ENCODE peak calls at places on chromosomes 2 and 18, in four cellular contexts. Z, T, A and P are unnamed samples.

GRCh38 chr2:102615620-102616436 is 3.5 kb upstream of the SLC9A2 start:
- DNase-seq in Z (no peak), T (peak), A (peak), P (peak)

GRCh38 chr2:132971310-132972061 is 301.5 kb upstream of the LYPD1 start:
- DNase-seq in Z (no peak), T (no peak), A (no peak), P (no peak)

GRCh38 chr2:17331636-17332035 is 186.6 kb downstream of the RAD51AP2 start:
- DNase-seq in Z (no peak), T (no peak), A (no peak), P (no peak)

GRCh38 chr2:14700753-14701152 is 68.2 kb downstream of the LRATD1 start:
- DNase-seq in Z (no peak), T (no peak), A (no peak), P (no peak)

GRCh38 chr2:209391776-209392401 is 32.0 kb upstream of the MAP2 start:
- DNase-seq in Z (no peak), T (no peak), A (no peak), P (no peak)

GRCh38 chr2:234026111-234026510 is 24.4 kb upstream of the SPP2 start:
- DNase-seq in Z (no peak), T (no peak), A (no peak), P (no peak)

GRCh38 chr18:51864219-51864965 is 475.6 kb upstream of the DCC start:
- DNase-seq in Z (no peak), T (no peak), A (no peak), P (no peak)

GRCh38 chr2:63078852-63079606 is 28.4 kb downstream of the OTX1 start:
- DNase-seq in Z (no peak), T (peak), A (no peak), P (peak)

GRCh38 chr2:38824906-38825305 is 46.9 kb downstream of the GEMIN6 start:
- DNase-seq in Z (no peak), T (no peak), A (no peak), P (no peak)

GRCh38 chr2:11572996-11573395 is 39.2 kb downstream of the GREB1 start:
- DNase-seq in Z (no peak), T (no peak), A (no peak), P (no peak)

GRCh38 chr2:220887271-220887870 is 684.7 kb downstream of the EPHA4 start:
- DNase-seq in Z (no peak), T (no peak), A (no peak), P (no peak)

GRCh38 chr2:237774811-237775553 is 23.6 kb upstream of the RBM44 start:
- DNase-seq in Z (no peak), T (peak), A (no peak), P (peak)

GRCh38 chr2:104025296-104025695 is 828.6 kb upstream of the POU3F3 start:
- DNase-seq in Z (no peak), T (no peak), A (no peak), P (no peak)

GRCh38 chr18:61662726-61663125 is 230.1 kb downstream of the RNF152 start:
- DNase-seq in Z (no peak), T (no peak), A (no peak), P (no peak)

GRCh38 chr18:58044370-58045264 is 591 bp downstream of the NEDD4L start:
- DNase-seq in Z (peak), T (peak), A (peak), P (peak)

GRCh38 chr2:238267884-238268680 is 20.3 kb downstream of the PER2 start:
- DNase-seq in Z (no peak), T (no peak), A (peak), P (no peak)

GRCh38 chr2:19231625-19232024 is 126.8 kb downstream of the OSR1 start:
- DNase-seq in Z (no peak), T (no peak), A (no peak), P (no peak)

GRCh38 chr2:19228092-19228670 is 130.2 kb downstream of the OSR1 start:
- DNase-seq in Z (no peak), T (no peak), A (no peak), P (no peak)

GRCh38 chr2:19225931-19226330 is 132.5 kb downstream of the OSR1 start:
- DNase-seq in Z (no peak), T (no peak), A (no peak), P (no peak)

GRCh38 chr2:19226871-19227270 is 131.6 kb downstream of the OSR1 start:
- DNase-seq in Z (no peak), T (no peak), A (no peak), P (no peak)

DNA sequence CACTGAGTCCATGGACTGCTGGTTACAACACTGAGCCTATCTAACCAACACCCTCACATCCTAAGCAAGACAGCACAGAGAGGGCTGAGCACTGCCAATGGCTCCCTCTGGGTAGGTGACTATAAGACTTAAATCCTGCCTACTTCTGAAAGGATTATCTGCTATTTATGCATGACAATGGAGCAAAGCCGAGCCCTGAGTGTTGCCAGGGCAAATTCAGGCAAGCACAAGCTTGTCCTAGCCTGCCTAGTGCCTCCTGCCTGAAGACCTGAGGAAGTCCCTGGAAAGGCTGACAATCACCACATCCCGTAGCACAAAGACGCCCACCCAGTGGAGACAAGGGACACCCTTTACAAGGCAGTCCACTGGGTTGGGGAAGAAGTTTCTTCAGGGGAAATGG is 129.7 kb downstream of the OSR1 start:
- DNase-seq in Z (no peak), T (no peak), A (no peak), P (no peak)
- TF ChIP-seq CTCF in Z (no peak), T (no peak), A (no peak), P (no peak)

DNA sequence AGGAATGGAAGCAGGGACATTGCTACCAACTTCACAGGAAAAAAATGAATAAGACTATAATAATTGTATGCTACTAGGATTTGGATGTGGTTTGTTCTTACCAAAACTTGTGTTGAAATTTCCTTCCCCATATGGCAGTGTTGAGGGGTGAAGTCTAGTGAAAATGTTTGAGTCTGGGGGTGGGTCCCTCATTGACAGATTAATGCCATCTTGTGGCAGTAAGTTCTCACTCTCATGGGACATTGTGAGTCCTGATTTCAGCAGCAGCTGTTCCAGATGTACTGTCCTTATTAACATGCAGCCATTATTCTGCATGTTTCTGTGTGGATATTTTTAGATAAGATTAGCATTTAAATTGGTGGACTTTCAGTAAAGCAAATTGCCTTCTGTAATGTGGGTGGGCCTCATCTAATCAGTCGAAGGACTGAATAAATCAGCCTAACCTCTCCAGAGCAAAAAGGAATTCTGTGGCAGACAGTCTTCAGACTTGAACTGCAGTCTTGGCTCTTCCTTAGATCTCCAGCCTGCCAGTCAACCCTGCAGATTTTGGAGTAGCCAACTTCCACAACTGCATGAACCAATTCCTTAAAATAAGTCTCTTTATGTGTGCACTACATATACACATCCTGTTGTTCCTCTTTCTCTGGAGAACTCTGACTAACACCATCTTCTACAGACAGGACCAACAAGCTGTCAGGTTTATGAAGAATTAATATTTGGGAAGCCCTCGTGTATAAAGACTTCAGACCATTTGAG is 138.6 kb upstream of the ZNF516 start:
- DNase-seq in Z (no peak), T (no peak), A (no peak), P (no peak)
- TF ChIP-seq CTCF in Z (no peak), T (no peak), A (no peak), P (no peak)

GRCh38 chr2:66559672-66560071 is 124.7 kb downstream of the MEIS1 start:
- DNase-seq in Z (no peak), T (no peak), A (no peak), P (no peak)

GRCh38 chr2:66550826-66551225 is 115.9 kb downstream of the MEIS1 start:
- DNase-seq in Z (no peak), T (no peak), A (no peak), P (no peak)

GRCh38 chr2:66553370-66553769 is 118.4 kb downstream of the MEIS1 start:
- DNase-seq in Z (no peak), T (no peak), A (peak), P (no peak)

GRCh38 chr2:66555511-66556324 is 120.8 kb downstream of the MEIS1 start:
- DNase-seq in Z (no peak), T (no peak), A (no peak), P (no peak)

DNA sequence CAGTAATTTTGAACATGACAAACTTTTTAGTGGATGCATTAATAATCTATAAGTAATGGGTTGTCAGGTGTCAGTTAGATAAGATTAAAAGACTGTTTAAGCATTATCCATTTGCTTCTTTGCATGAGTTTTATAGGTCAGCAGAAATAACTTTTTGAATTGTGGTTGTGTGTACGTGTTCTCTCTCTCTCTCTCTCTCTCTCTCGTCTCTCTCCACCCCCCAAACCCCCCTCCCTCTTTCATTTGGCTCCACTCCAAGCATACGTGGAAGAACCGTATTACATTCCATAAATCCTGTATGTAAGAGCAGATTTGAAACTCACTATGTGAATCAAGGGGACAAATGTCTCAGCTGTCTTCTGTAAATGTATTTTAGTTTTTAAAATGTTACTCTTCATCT is 120.2 kb downstream of the MEIS1 start:
- DNase-seq in Z (no peak), T (no peak), A (no peak), P (no peak)
- TF ChIP-seq CTCF in Z (no peak), T (no peak), A (no peak), P (no peak)

GRCh38 chr2:19850526-19851050 is 51.2 kb downstream of the TTC32 start:
- DNase-seq in Z (peak), T (no peak), A (no peak), P (no peak)

GRCh38 chr2:19850056-19850455 is 51.7 kb downstream of the TTC32 start:
- DNase-seq in Z (peak), T (no peak), A (no peak), P (no peak)

GRCh38 chr2:19848029-19848750 is 53.6 kb downstream of the TTC32 start:
- DNase-seq in Z (peak), T (no peak), A (no peak), P (no peak)

GRCh38 chr2:19848952-19849351 is 52.8 kb downstream of the TTC32 start:
- DNase-seq in Z (peak), T (no peak), A (no peak), P (no peak)

DNA sequence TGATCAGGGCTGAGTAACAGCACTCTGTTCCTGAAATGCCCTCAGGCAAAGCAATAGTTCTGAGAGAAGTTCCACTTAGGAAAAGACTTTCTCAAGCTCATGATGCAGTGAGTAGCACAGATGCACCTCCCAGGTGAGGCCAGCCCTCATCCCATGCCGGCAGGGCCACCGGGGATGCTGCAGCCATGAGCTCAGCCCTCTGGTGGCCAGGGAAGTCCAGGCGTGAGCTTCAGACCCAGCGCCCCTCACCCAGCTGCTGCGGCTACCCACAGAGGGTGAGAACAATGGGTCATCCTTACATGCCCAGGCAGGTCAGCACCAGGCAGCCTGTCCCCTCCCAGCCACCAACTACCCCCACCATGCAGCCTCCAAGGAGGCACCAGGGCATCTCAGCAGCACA is 50.7 kb downstream of the TTC32 start:
- DNase-seq in Z (peak), T (no peak), A (no peak), P (no peak)
- TF ChIP-seq CTCF in Z (peak), T (no peak), A (no peak), P (no peak)

DNA sequence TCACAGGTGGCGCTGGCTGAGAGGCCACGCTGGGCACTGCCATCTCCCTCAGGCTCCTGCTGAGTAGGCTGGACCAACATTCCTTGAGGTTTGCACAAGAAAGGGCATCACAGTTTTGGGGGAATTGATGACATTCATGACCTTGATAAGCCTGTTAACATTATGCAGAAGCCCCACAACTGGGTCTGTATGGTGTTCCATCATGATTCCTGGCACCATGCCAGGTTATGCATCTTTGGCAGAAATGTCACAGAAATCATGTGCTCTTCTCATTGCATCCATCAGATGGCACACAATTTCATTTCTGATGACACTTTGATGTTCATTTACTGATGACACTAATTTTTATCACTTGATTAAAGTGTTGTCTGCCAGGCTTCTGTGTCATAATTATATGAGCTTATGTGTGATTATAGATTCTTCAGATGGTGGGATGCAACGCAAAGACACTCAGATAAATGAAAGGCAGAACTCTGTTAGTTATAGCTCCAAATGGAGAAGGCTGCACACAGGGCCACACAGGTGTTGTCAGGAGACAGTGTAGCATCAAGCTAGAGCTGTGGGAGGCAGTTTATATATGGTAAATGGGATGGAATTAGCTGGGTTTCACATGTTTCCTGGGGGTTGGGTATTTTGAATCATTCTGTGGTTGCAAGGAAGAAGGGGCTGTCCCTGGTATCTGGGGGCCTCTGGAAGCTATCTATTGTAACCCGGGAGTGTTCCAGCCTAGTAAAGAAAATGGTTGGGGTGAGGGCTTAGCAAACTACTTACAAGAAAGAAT is 191.3 kb downstream of the SLC39A10 start:
- DNase-seq in Z (no peak), T (no peak), A (no peak), P (peak)
- TF ChIP-seq CTCF in Z (no peak), T (no peak), A (no peak), P (no peak)

DNA sequence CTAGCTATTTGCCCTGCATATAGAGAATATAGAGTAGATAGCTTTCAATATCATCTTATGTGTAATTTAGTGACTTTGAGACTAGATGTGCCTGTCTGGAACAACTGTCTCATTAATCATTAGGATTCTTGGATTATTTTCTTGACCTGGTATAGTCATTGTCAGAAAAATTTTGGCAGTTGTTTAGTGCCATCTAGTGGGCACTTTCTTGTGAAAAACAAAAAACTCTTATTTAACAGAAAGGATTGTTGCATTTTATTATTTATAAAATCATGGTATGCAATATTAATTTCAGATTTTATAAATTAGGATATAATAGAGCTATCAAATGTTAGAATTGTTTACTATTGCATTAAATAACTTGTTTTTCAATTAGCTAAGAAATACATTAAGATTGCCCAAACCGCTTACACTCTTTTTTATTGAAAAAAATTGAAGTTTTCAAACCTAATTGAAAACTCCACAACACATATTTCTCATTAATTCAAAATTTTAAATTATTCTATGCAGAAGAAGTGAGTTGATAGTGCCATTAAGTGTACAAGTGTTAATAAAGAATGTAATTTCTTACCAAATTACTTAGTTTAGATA is 80.3 kb downstream of the DYNAP start:
- DNase-seq in Z (no peak), T (peak), A (no peak), P (no peak)
- TF ChIP-seq CTCF in Z (peak), T (peak), A (peak), P (peak)